ENCODE peak calls at places on chromosomes 13 and 19, in eight cellular contexts. S is heart right ventricle, C is ascending aorta, N is SJSA1, Y is GM23248, Q is thoracic aorta, M is cardiac muscle cell, T is uterus. H is an unnamed sample.

GRCh38 chr13:20680416-20681080 is 23.0 kb upstream of the IL17D start:
- DNase-seq in Y (no peak), Q (no peak), M (no peak), N (no peak), C (no peak), S (no peak), T (no peak), H (no peak)

GRCh38 chr13:113490496-113491417 is at the start of gene DCUN1D2:
- DNase-seq in Y (peak; percentile 98), C (peak; percentile 80), Q (peak; percentile 71), T (peak; percentile 97), M (peak; percentile 93), S (peak; percentile 94), N (peak; percentile 96), H (peak; percentile 89)

GRCh38 chr19:32349724-32350475 is 4.5 kb downstream of the ZNF507 start:
- DNase-seq in S (no peak), M (no peak), C (no peak), N (peak; percentile 53), Y (peak; percentile 12), T (no peak), Q (no peak), H (no peak)

GRCh38 chr19:8641221-8641907 is 10.9 kb downstream of the NFILZ start:
- DNase-seq in Q (no peak), M (no peak), Y (no peak), T (no peak), C (no peak), N (no peak), S (no peak), H (no peak)

GRCh38 chr13:89393758-89394157 is 1722.6 kb downstream of the SLITRK5 start:
- DNase-seq in N (no peak), T (no peak), M (no peak), C (no peak), Y (no peak), S (no peak), Q (no peak), H (no peak)

GRCh38 chr19:35099155-35099896 is 16.3 kb upstream of the FXYD3 start:
- DNase-seq in Y (no peak), N (no peak), T (no peak), M (no peak), Q (no peak), S (no peak), C (no peak), H (no peak)

GRCh38 chr13:32881074-32881791 is 135.0 kb upstream of the KL start:
- DNase-seq in T (peak; percentile 66), C (no peak), N (no peak), S (no peak), M (no peak), Y (peak; percentile 93), Q (no peak), H (no peak)

GRCh38 chr13:51444922-51445321 is 7.9 kb downstream of the INTS6 start:
- DNase-seq in C (no peak), T (no peak), S (no peak), Y (peak; percentile 67), M (no peak), Q (no peak), N (no peak), H (no peak)

GRCh38 chr13:87661471-87661870 is 9.7 kb upstream of the SLITRK5 start:
- DNase-seq in T (no peak), C (no peak), N (no peak), S (no peak), Q (no peak), Y (no peak), M (no peak), H (no peak)

DNA sequence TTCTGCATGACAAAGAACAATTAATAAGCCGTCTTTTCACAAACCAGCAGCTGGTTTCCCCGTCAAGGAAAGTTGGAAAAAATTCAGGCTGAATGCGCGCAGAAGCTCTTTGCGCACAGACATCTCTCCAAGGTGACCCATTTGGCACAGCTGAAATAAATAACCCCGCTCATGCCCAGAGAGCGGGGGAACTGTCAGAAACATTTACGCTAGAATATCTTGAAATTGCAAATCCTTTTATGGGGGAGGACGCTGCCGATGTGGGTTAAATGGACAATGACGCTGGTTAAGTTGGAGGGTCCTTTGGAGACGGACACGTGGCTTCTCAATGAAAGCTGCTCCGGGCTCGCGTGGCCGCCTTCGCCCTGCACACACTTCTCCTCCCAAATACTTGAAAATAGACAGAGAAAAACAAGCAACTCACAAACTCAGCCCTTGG is 30.6 kb downstream of the GSX1 start:
- DNase-seq in Q (no peak), N (no peak), C (no peak), M (no peak), T (no peak), S (no peak), Y (no peak), H (no peak)
- H3K4me1 ChIP-seq in Q (peaks cover 3% of the 10 kb centered on the region), N (peaks cover 6% of the 10 kb centered on the region), C (no peaks in the 10 kb centered on the region), M (no peaks in the 10 kb centered on the region), T (no peaks in the 10 kb centered on the region), S (no peaks in the 10 kb centered on the region), Y (no peaks in the 10 kb centered on the region), H (peaks cover 8% of the 10 kb centered on the region)

GRCh38 chr13:111174377-111174776 is 59.3 kb downstream of the ARHGEF7 start:
- DNase-seq in T (no peak), C (no peak), M (no peak), Y (no peak), Q (no peak), S (no peak), N (no peak), H (no peak)
- H3K4me1 ChIP-seq in T (peaks cover 4% of the 10 kb centered on the region), C (peaks cover 19% of the 10 kb centered on the region), M (peaks cover 14% of the 10 kb centered on the region), Y (peaks cover 10% of the 10 kb centered on the region), Q (peaks cover 91% of the 10 kb centered on the region), S (peaks cover 12% of the 10 kb centered on the region), N (peaks cover 27% of the 10 kb centered on the region), H (peaks cover 4% of the 10 kb centered on the region)

GRCh38 chr13:98970293-98970692 is 7.6 kb downstream of the DOCK9 start:
- DNase-seq in Y (no peak), M (peak; percentile 69), T (no peak), S (peak; percentile 33), N (no peak), C (no peak), Q (no peak), H (no peak)
- H3K4me1 ChIP-seq in Y (peaks cover 11% of the 10 kb centered on the region), M (peaks cover 43% of the 10 kb centered on the region), T (no peaks in the 10 kb centered on the region), S (peaks cover 29% of the 10 kb centered on the region), N (peaks cover 26% of the 10 kb centered on the region), C (no peaks in the 10 kb centered on the region), Q (peaks cover 24% of the 10 kb centered on the region), H (peaks cover 2% of the 10 kb centered on the region)

GRCh38 chr19:5908773-5909442 is 4.2 kb downstream of the VMAC start:
- DNase-seq in T (no peak), Y (no peak), C (no peak), S (no peak), N (no peak), M (no peak), Q (no peak), H (no peak)
- H3K4me1 ChIP-seq in T (peaks cover 6% of the 10 kb centered on the region), Y (peaks cover 3% of the 10 kb centered on the region), C (peaks cover 5% of the 10 kb centered on the region), S (peaks cover 8% of the 10 kb centered on the region), N (peaks cover 10% of the 10 kb centered on the region), M (no peaks in the 10 kb centered on the region), Q (peaks cover 15% of the 10 kb centered on the region), H (no peaks in the 10 kb centered on the region)

GRCh38 chr13:30619731-30620130 is 2.0 kb downstream of the USPL1 start:
- DNase-seq in T (no peak), Y (no peak), C (no peak), N (no peak), S (no peak), Q (no peak), M (no peak), H (no peak)

GRCh38 chr13:30617315-30618185 is at the start of gene USPL1:
- DNase-seq in Q (peak; percentile 93), T (peak; percentile 98), M (peak; percentile 98), C (peak; percentile 92), Y (peak; percentile 99), S (peak; percentile 99), N (peak; percentile 98), H (peak; percentile 98)

GRCh38 chr13:30618186-30618937 is 642 bp downstream of the USPL1 start:
- DNase-seq in M (peak; percentile 14), T (no peak), S (peak; percentile 16), N (peak; percentile 0), Q (no peak), C (no peak), Y (peak; percentile 50), H (no peak)

GRCh38 chr13:30616927-30617314 is 799 bp upstream of the USPL1 start:
- DNase-seq in Y (peak; percentile 91), T (peak; percentile 64), C (peak; percentile 45), M (peak; percentile 89), N (no peak), S (peak; percentile 85), Q (peak; percentile 14), H (no peak)

GRCh38 chr13:30618938-30619289 is 1.2 kb downstream of the USPL1 start:
- DNase-seq in T (no peak), M (no peak), S (no peak), Y (no peak), C (no peak), N (no peak), Q (no peak), H (no peak)
- H3K4me1 ChIP-seq in T (no peaks in the 10 kb centered on the region), M (peaks cover 25% of the 10 kb centered on the region), S (no peaks in the 10 kb centered on the region), Y (peaks cover 40% of the 10 kb centered on the region), C (no peaks in the 10 kb centered on the region), N (peaks cover 3% of the 10 kb centered on the region), Q (peaks cover 46% of the 10 kb centered on the region), H (no peaks in the 10 kb centered on the region)

DNA sequence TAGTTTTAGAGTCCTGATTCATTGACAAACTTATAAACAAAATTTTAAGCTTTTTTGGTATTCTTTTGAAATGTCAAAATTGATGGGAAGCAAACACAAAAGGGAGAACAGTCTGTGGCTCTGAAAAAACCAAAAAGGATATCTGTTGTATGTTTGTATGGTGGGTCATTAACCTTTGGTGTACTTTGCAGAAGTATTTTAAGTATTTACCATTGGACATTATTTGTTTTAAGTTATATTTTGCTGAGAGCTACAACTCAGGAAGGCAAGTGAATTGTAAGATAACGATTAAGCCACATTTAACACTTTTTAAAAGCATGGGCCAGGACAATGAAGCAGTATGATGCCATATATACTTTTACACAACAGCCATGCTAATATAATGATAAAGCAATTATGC is 15.2 kb downstream of the LPAR6 start:
- DNase-seq in M (no peak), N (no peak), S (no peak), T (no peak), C (no peak), Q (no peak), Y (no peak), H (no peak)
- H3K4me1 ChIP-seq in M (no peaks in the 10 kb centered on the region), N (peaks cover 24% of the 10 kb centered on the region), S (no peaks in the 10 kb centered on the region), T (no peaks in the 10 kb centered on the region), C (peaks cover 3% of the 10 kb centered on the region), Q (peaks cover 50% of the 10 kb centered on the region), Y (peaks cover 50% of the 10 kb centered on the region), H (no peaks in the 10 kb centered on the region)

DNA sequence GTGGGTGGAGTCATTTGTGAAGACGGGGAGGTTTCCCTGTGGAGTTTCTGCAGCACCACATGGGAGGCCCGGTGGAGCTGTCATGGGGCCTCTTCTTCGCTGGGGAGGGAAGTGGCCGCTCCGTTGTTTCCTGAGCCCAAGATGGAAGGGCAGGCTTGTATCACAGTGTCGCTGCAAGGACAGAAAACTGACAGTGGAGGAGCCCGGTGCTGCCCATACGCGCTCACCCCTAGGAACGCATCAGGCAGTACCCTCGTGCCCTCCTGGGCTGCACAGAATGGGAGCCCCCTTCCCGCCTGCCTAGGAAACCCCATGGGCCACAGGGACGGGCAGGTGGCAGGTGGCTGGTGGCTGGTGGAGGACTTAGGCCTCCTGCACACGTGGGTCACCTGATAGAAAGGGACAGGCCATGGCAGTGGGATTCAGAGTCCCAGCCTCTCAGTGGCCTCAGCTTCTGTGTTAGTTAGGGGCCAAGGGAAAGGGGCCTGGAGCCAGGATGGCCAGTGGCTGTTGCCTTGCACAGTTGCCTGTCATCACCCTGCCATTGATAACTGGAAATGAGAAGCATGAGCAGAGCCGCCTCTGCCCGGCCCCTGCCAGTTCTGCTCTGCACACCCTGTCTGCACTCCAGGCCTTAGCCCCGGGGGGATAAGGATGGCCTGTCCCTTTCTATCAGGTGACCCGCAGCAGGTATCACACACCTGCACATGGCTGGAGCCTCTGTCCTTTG is 7.6 kb downstream of the COL4A2 start:
- DNase-seq in Y (no peak), N (no peak), T (no peak), M (peak; percentile 83), Q (no peak), C (no peak), S (peak; percentile 71), H (peak; percentile 20)
- H3K4me1 ChIP-seq in Y (peaks cover 19% of the 10 kb centered on the region), N (peaks cover 58% of the 10 kb centered on the region), T (peaks cover 17% of the 10 kb centered on the region), M (peaks cover 39% of the 10 kb centered on the region), Q (peaks cover 95% of the 10 kb centered on the region), C (peaks cover 17% of the 10 kb centered on the region), S (peaks cover 48% of the 10 kb centered on the region), H (peaks cover 3% of the 10 kb centered on the region)